ENCODE peak calls at places on chromosome 7, in four cellular contexts. P is activated T-cell treated with anti-CD3 and anti-CD28 coated beads, Interleukin-2, amount 50 U/mL, for 72 hours; D is GM23338; U is NCI-H345. Z is an unnamed sample.
A peak's percentile ranks its signal among the peaks of the same experiment; 100 is the strongest.

GRCh38 chr7:260441-261281 is 29.3 kb upstream of the FOXL3 start:
- DNase-seq in U (no peak), D (no peak), P (no peak), Z (no peak)

GRCh38 chr7:98877146-98877545 is 1.2 kb upstream of the TRRAP start:
- DNase-seq in U (no peak), P (no peak), D (no peak), Z (no peak)

GRCh38 chr7:70042533-70042932 is 444.3 kb downstream of the AUTS2 start:
- DNase-seq in P (no peak), D (no peak), U (no peak), Z (no peak)

GRCh38 chr7:1985071-1985470 is 247.7 kb downstream of the MAD1L1 start:
- DNase-seq in U (no peak), P (no peak), D (no peak), Z (no peak)

GRCh38 chr7:136925049-136925448 is 56.6 kb downstream of the CHRM2 start:
- DNase-seq in U (no peak), P (no peak), D (no peak), Z (no peak)

GRCh38 chr7:106111671-106112117 is 418 bp downstream of the SYPL1 start:
- DNase-seq in P (peak; percentile 50), U (peak; percentile 70), D (peak; percentile 29), Z (peak; percentile 86)

GRCh38 chr7:3120513-3120912 is 76.8 kb upstream of the CARD11 start:
- DNase-seq in P (no peak), D (no peak), U (no peak), Z (no peak)

GRCh38 chr7:131061818-131062217 is 265.9 kb upstream of the MKLN1 start:
- DNase-seq in D (no peak), P (no peak), U (no peak), Z (no peak)

GRCh38 chr7:72244826-72245398 is 167.2 kb downstream of the CALN1 start:
- DNase-seq in D (no peak), P (no peak), U (no peak), Z (no peak)

GRCh38 chr7:115230882-115231508 is 309.1 kb downstream of the MDFIC start:
- DNase-seq in D (no peak), P (no peak), U (peak; percentile 96), Z (no peak)

GRCh38 chr7:142939226-142939910 is at the start of gene LLCFC1:
- DNase-seq in D (peak; percentile 84), U (no peak), P (no peak), Z (no peak)

GRCh38 chr7:70208236-70209063 is 610.2 kb downstream of the AUTS2 start:
- DNase-seq in P (peak; percentile 1), U (no peak), D (no peak), Z (no peak)

GRCh38 chr7:26198133-26198780 is 2.3 kb downstream of the HNRNPA2B1 start:
- DNase-seq in P (no peak), D (peak; percentile 49), U (no peak), Z (peak; percentile 21)

GRCh38 chr7:74228951-74229900 is 19.4 kb downstream of the LAT2 start:
- DNase-seq in U (no peak), P (no peak), D (no peak), Z (no peak)

GRCh38 chr7:57769958-57770357 is 320.0 kb downstream of the ZNF716 start:
- DNase-seq in U (no peak), P (no peak), D (no peak), Z (no peak)

GRCh38 chr7:11737723-11738122 is 94.3 kb downstream of the THSD7A start:
- DNase-seq in U (no peak), P (no peak), D (no peak), Z (no peak)

GRCh38 chr7:45682358-45682735 is 108.2 kb downstream of the ADCY1 start:
- DNase-seq in D (no peak), U (no peak), P (no peak), Z (no peak)

GRCh38 chr7:2777898-2778535 is 66.1 kb downstream of the GNA12 start:
- DNase-seq in D (no peak), P (no peak), U (no peak), Z (no peak)

GRCh38 chr7:106515321-106515720 is 145.6 kb downstream of the CCDC71L start:
- DNase-seq in D (no peak), P (no peak), U (no peak), Z (no peak)

GRCh38 chr7:26705567-26705966 is 158.8 kb downstream of the SKAP2 start:
- DNase-seq in U (peak; percentile 7), D (no peak), P (no peak), Z (no peak)